ENCODE peak calls at places on chromosomes 6 and 20, in four cellular contexts. One of them, this sample, is unnamed.

GRCh38 chr6:170049641-170050491 is 241.0 kb downstream of the DLL1 start:
- DNase-seq in GM12878: no peak
- DNase-seq in HCT116: no peak
- DNase-seq in H1: no peak
- DNase-seq in this sample: no peak

GRCh38 chr6:167404385-167405049 is 79.6 kb downstream of the TTLL2 start:
- DNase-seq in GM12878: no peak
- DNase-seq in HCT116: no peak
- DNase-seq in H1: no peak
- DNase-seq in this sample: no peak

GRCh38 chr6:139219746-139220145 is 72.1 kb downstream of the TXLNB start:
- DNase-seq in GM12878: no peak
- DNase-seq in HCT116: no peak
- DNase-seq in H1: no peak
- DNase-seq in this sample: no peak

GRCh38 chr6:2111162-2111677 is 134.2 kb downstream of the GMDS start:
- DNase-seq in GM12878: peak; percentile 27
- DNase-seq in HCT116: peak; percentile 21
- DNase-seq in H1: no peak
- DNase-seq in this sample: no peak

GRCh38 chr20:58169441-58169840 is 59.0 kb downstream of the ANKRD60 start:
- DNase-seq in GM12878: no peak
- DNase-seq in HCT116: no peak
- DNase-seq in H1: no peak
- DNase-seq in this sample: no peak

GRCh38 chr6:152002306-152002705 is 194.8 kb downstream of the ESR1 start:
- DNase-seq in GM12878: no peak
- DNase-seq in HCT116: no peak
- DNase-seq in H1: no peak
- DNase-seq in this sample: no peak

GRCh38 chr6:69233195-69233524 is 563.6 kb downstream of the LMBRD1 start:
- DNase-seq in GM12878: no peak
- DNase-seq in HCT116: no peak
- DNase-seq in H1: no peak
- DNase-seq in this sample: no peak

GRCh38 chr20:55888655-55889054 is 116.7 kb downstream of the CBLN4 start:
- DNase-seq in GM12878: no peak
- DNase-seq in HCT116: no peak
- DNase-seq in H1: no peak
- DNase-seq in this sample: no peak

GRCh38 chr20:45467861-45468260 is 1.7 kb upstream of the WFDC2 start:
- DNase-seq in GM12878: no peak
- DNase-seq in HCT116: no peak
- DNase-seq in H1: no peak
- DNase-seq in this sample: no peak
- TF ChIP-seq EGR1 in GM12878: no peak
- TF ChIP-seq EGR1 in HCT116: no peak
- TF ChIP-seq EGR1 in H1: no peak
- TF ChIP-seq EGR1 in this sample: no peak

GRCh38 chr20:44573501-44573869 is 8.9 kb upstream of the PKIG start:
- DNase-seq in GM12878: no peak
- DNase-seq in HCT116: no peak
- DNase-seq in H1: no peak
- DNase-seq in this sample: no peak

GRCh38 chr20:44572551-44573500 is 9.6 kb upstream of the PKIG start:
- DNase-seq in GM12878: no peak
- DNase-seq in HCT116: no peak
- DNase-seq in H1: no peak
- DNase-seq in this sample: no peak

GRCh38 chr20:44579313-44580090 is 2.9 kb upstream of the PKIG start:
- DNase-seq in GM12878: no peak
- DNase-seq in HCT116: no peak
- DNase-seq in H1: no peak
- DNase-seq in this sample: no peak

GRCh38 chr20:44574372-44574771 is 8.0 kb upstream of the PKIG start:
- DNase-seq in GM12878: no peak
- DNase-seq in HCT116: no peak
- DNase-seq in H1: no peak
- DNase-seq in this sample: no peak

GRCh38 chr20:44576297-44576696 is 6.1 kb upstream of the PKIG start:
- DNase-seq in GM12878: no peak
- DNase-seq in HCT116: no peak
- DNase-seq in H1: no peak
- DNase-seq in this sample: peak; percentile 18
- TF ChIP-seq EGR1 in GM12878: no peak
- TF ChIP-seq EGR1 in HCT116: no peak
- TF ChIP-seq EGR1 in H1: no peak
- TF ChIP-seq EGR1 in this sample: no peak

DNA sequence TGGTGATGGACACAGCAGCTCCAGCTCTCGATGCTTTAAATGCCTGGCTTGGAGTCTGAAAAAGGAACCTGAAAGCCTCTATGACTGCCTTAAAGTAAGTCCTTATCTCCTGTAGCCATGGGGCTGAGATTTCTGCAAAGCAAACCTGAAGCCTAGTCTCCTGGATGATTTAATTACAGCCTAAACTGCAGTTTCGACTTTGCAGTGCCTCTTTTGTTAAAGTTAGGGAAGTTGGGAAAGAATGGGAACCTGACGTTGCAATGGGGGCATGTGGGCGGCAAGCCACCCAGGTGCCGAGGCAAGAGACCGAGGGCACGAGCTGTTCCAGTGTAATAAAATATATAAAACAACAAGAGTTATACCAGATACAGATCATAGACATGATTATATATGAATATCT is 11.7 kb upstream of the TCFL5 start:
- DNase-seq in GM12878: no peak
- DNase-seq in HCT116: no peak
- DNase-seq in H1: no peak
- DNase-seq in this sample: no peak
- TF ChIP-seq EGR1 in GM12878: no peak
- TF ChIP-seq EGR1 in HCT116: no peak
- TF ChIP-seq EGR1 in H1: no peak
- TF ChIP-seq EGR1 in this sample: no peak

GRCh38 chr6:47086051-47086770 is 44.1 kb upstream of the ADGRF1 start:
- DNase-seq in GM12878: no peak
- DNase-seq in HCT116: no peak
- DNase-seq in H1: no peak
- DNase-seq in this sample: no peak
- TF ChIP-seq EGR1 in GM12878: no peak
- TF ChIP-seq EGR1 in HCT116: no peak
- TF ChIP-seq EGR1 in H1: no peak
- TF ChIP-seq EGR1 in this sample: no peak

GRCh38 chr6:38015341-38015740 is 195.8 kb downstream of the ZFAND3 start:
- DNase-seq in GM12878: no peak
- DNase-seq in HCT116: no peak
- DNase-seq in H1: no peak
- DNase-seq in this sample: no peak

GRCh38 chr6:38016824-38017223 is 197.3 kb downstream of the ZFAND3 start:
- DNase-seq in GM12878: no peak
- DNase-seq in HCT116: no peak
- DNase-seq in H1: no peak
- DNase-seq in this sample: no peak

GRCh38 chr6:38012573-38012972 is 193.0 kb downstream of the ZFAND3 start:
- DNase-seq in GM12878: no peak
- DNase-seq in HCT116: peak; percentile 44
- DNase-seq in H1: peak; percentile 10
- DNase-seq in this sample: peak; percentile 39
- TF ChIP-seq EGR1 in GM12878: no peak
- TF ChIP-seq EGR1 in HCT116: no peak
- TF ChIP-seq EGR1 in H1: no peak
- TF ChIP-seq EGR1 in this sample: no peak

This sample was measured in K562.